ENCODE peak calls at places on chromosomes 3 and 15, in nine cellular contexts. One of them, this sample, is unnamed.

GRCh38 chr15:48963524-48964113 is at the start of gene SHC4:
- DNase-seq in neural progenitor cell: peak
- DNase-seq in fibroblast of lung: peak
- DNase-seq in lung: no peak
- DNase-seq in IMR-90: peak
- DNase-seq in upper lobe of right lung: peak
- DNase-seq in left lung: no peak
- DNase-seq in colonic mucosa: peak
- DNase-seq in endothelial cell of umbilical vein: peak
- DNase-seq in this sample: peak

GRCh38 chr3:37096292-37096691 is 78.1 kb downstream of the LRRFIP2 start:
- DNase-seq in neural progenitor cell: no peak
- DNase-seq in fibroblast of lung: peak
- DNase-seq in lung: no peak
- DNase-seq in IMR-90: peak
- DNase-seq in upper lobe of right lung: no peak
- DNase-seq in left lung: no peak
- DNase-seq in colonic mucosa: no peak
- DNase-seq in endothelial cell of umbilical vein: peak
- DNase-seq in this sample: peak

GRCh38 chr15:39108021-39108420 is 472.9 kb upstream of the THBS1 start:
- DNase-seq in neural progenitor cell: no peak
- DNase-seq in fibroblast of lung: no peak
- DNase-seq in lung: no peak
- DNase-seq in IMR-90: no peak
- DNase-seq in upper lobe of right lung: no peak
- DNase-seq in left lung: no peak
- DNase-seq in colonic mucosa: no peak
- DNase-seq in endothelial cell of umbilical vein: no peak
- DNase-seq in this sample: peak

GRCh38 chr3:134252766-134253165 is 2.1 kb upstream of the RYK start:
- DNase-seq in neural progenitor cell: no peak
- DNase-seq in fibroblast of lung: no peak
- DNase-seq in lung: no peak
- DNase-seq in IMR-90: no peak
- DNase-seq in upper lobe of right lung: no peak
- DNase-seq in left lung: no peak
- DNase-seq in colonic mucosa: no peak
- DNase-seq in endothelial cell of umbilical vein: no peak
- DNase-seq in this sample: no peak

GRCh38 chr3:12769761-12770160 is 10.7 kb upstream of the TMEM40 start:
- DNase-seq in neural progenitor cell: no peak
- DNase-seq in fibroblast of lung: no peak
- DNase-seq in lung: no peak
- DNase-seq in IMR-90: no peak
- DNase-seq in upper lobe of right lung: no peak
- DNase-seq in left lung: no peak
- DNase-seq in colonic mucosa: no peak
- DNase-seq in endothelial cell of umbilical vein: no peak
- DNase-seq in this sample: no peak

GRCh38 chr15:63601026-63601726 is 4.0 kb downstream of the FBXL22 start:
- DNase-seq in neural progenitor cell: peak
- DNase-seq in fibroblast of lung: no peak
- DNase-seq in lung: no peak
- DNase-seq in IMR-90: peak
- DNase-seq in upper lobe of right lung: peak
- DNase-seq in left lung: peak
- DNase-seq in colonic mucosa: peak
- DNase-seq in endothelial cell of umbilical vein: peak
- DNase-seq in this sample: peak

GRCh38 chr3:72490688-72491430 is 357.4 kb downstream of the SHQ1 start:
- DNase-seq in neural progenitor cell: peak
- DNase-seq in fibroblast of lung: no peak
- DNase-seq in lung: no peak
- DNase-seq in IMR-90: no peak
- DNase-seq in upper lobe of right lung: no peak
- DNase-seq in left lung: no peak
- DNase-seq in colonic mucosa: no peak
- DNase-seq in endothelial cell of umbilical vein: no peak
- DNase-seq in this sample: no peak

GRCh38 chr15:92510163-92510882 is 116.6 kb downstream of the ST8SIA2 start:
- DNase-seq in neural progenitor cell: peak
- DNase-seq in fibroblast of lung: no peak
- DNase-seq in lung: no peak
- DNase-seq in IMR-90: no peak
- DNase-seq in upper lobe of right lung: no peak
- DNase-seq in left lung: no peak
- DNase-seq in colonic mucosa: no peak
- DNase-seq in endothelial cell of umbilical vein: no peak
- DNase-seq in this sample: no peak

GRCh38 chr15:89419370-89419984 is 76.9 kb downstream of the RHCG start:
- DNase-seq in neural progenitor cell: peak
- DNase-seq in fibroblast of lung: peak
- DNase-seq in lung: no peak
- DNase-seq in IMR-90: peak
- DNase-seq in upper lobe of right lung: no peak
- DNase-seq in left lung: no peak
- DNase-seq in colonic mucosa: peak
- DNase-seq in endothelial cell of umbilical vein: peak
- DNase-seq in this sample: peak

GRCh38 chr15:48781481-48782081 is 29.3 kb downstream of the CEP152 start:
- DNase-seq in neural progenitor cell: no peak
- DNase-seq in fibroblast of lung: no peak
- DNase-seq in lung: no peak
- DNase-seq in IMR-90: no peak
- DNase-seq in upper lobe of right lung: no peak
- DNase-seq in left lung: no peak
- DNase-seq in colonic mucosa: no peak
- DNase-seq in endothelial cell of umbilical vein: no peak
- DNase-seq in this sample: no peak

GRCh38 chr3:157330206-157330605 is 106.4 kb upstream of the PTX3 start:
- DNase-seq in neural progenitor cell: no peak
- DNase-seq in fibroblast of lung: no peak
- DNase-seq in lung: no peak
- DNase-seq in IMR-90: no peak
- DNase-seq in upper lobe of right lung: no peak
- DNase-seq in left lung: no peak
- DNase-seq in colonic mucosa: no peak
- DNase-seq in endothelial cell of umbilical vein: no peak
- DNase-seq in this sample: peak

GRCh38 chr3:157327837-157328236 is 108.8 kb upstream of the PTX3 start:
- DNase-seq in neural progenitor cell: no peak
- DNase-seq in fibroblast of lung: no peak
- DNase-seq in lung: no peak
- DNase-seq in IMR-90: no peak
- DNase-seq in upper lobe of right lung: no peak
- DNase-seq in left lung: no peak
- DNase-seq in colonic mucosa: no peak
- DNase-seq in endothelial cell of umbilical vein: no peak
- DNase-seq in this sample: no peak

GRCh38 chr3:157329541-157329940 is 107.1 kb upstream of the PTX3 start:
- DNase-seq in neural progenitor cell: no peak
- DNase-seq in fibroblast of lung: no peak
- DNase-seq in lung: no peak
- DNase-seq in IMR-90: no peak
- DNase-seq in upper lobe of right lung: no peak
- DNase-seq in left lung: no peak
- DNase-seq in colonic mucosa: no peak
- DNase-seq in endothelial cell of umbilical vein: no peak
- DNase-seq in this sample: peak

DNA sequence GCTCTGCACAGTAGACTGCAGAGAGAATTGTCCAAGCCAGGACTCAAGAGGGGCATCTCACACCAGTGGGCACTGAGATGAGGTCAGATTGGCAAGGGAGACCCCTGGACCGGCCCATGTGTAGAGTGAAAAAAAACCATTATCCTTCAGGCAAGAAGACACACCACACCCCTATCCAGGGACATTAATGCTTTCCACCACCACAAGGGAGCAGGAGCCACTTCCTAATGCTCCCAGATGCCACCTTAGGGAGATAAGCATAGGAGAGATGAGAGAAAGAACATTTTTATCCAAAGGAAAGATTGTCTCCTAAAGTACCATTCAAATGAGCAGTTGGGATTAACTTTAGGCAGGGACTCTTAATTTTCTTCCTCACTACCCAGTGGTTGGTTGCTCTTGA is 109.6 kb upstream of the PTX3 start:
- DNase-seq in neural progenitor cell: no peak
- DNase-seq in fibroblast of lung: no peak
- DNase-seq in lung: no peak
- DNase-seq in IMR-90: no peak
- DNase-seq in upper lobe of right lung: no peak
- DNase-seq in left lung: no peak
- DNase-seq in colonic mucosa: no peak
- DNase-seq in endothelial cell of umbilical vein: no peak
- DNase-seq in this sample: no peak
- H3K4me3 ChIP-seq in neural progenitor cell: no peak
- H3K4me3 ChIP-seq in fibroblast of lung: no peak
- H3K4me3 ChIP-seq in lung: no peak
- H3K4me3 ChIP-seq in IMR-90: no peak
- H3K4me3 ChIP-seq in upper lobe of right lung: no peak
- H3K4me3 ChIP-seq in left lung: no peak
- H3K4me3 ChIP-seq in colonic mucosa: no peak
- H3K4me3 ChIP-seq in endothelial cell of umbilical vein: no peak
- H3K4me3 ChIP-seq in this sample: no peak

DNA sequence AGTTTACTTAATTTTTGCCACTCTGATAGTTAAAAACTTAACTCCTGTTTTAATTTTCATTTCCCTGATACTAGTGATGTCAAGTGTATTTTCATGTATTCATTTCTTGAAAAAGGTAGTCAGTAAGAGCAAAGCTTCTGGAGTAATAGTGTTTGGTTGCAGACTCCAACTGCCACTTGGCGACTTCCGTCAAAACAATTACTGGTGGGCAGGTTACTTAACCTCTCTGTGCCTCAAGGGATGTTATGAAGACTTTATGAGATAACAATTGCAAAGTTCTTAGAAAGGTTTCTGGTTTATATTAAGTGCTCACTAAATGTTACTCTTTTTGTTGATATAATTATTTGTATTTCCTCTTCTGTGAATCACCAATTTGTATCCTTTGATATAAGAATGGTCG is 129.7 kb downstream of the NFKBIZ start:
- DNase-seq in neural progenitor cell: no peak
- DNase-seq in fibroblast of lung: no peak
- DNase-seq in lung: no peak
- DNase-seq in IMR-90: no peak
- DNase-seq in upper lobe of right lung: no peak
- DNase-seq in left lung: no peak
- DNase-seq in colonic mucosa: no peak
- DNase-seq in endothelial cell of umbilical vein: no peak
- DNase-seq in this sample: no peak
- TF ChIP-seq CTCF in neural progenitor cell: no peak
- TF ChIP-seq CTCF in fibroblast of lung: no peak
- TF ChIP-seq CTCF in lung: no peak
- TF ChIP-seq CTCF in IMR-90: no peak
- TF ChIP-seq CTCF in upper lobe of right lung: no peak
- TF ChIP-seq CTCF in left lung: no peak
- TF ChIP-seq CTCF in colonic mucosa: no peak
- TF ChIP-seq CTCF in endothelial cell of umbilical vein: no peak
- TF ChIP-seq CTCF in this sample: no peak

GRCh38 chr3:142448424-142448823 is 587 bp upstream of the XRN1 start:
- DNase-seq in neural progenitor cell: no peak
- DNase-seq in fibroblast of lung: no peak
- DNase-seq in lung: no peak
- DNase-seq in IMR-90: peak
- DNase-seq in upper lobe of right lung: no peak
- DNase-seq in left lung: no peak
- DNase-seq in colonic mucosa: no peak
- DNase-seq in endothelial cell of umbilical vein: no peak
- DNase-seq in this sample: no peak

GRCh38 chr3:142447308-142447851 is 457 bp downstream of the XRN1 start:
- DNase-seq in neural progenitor cell: peak
- DNase-seq in fibroblast of lung: peak
- DNase-seq in lung: peak
- DNase-seq in IMR-90: peak
- DNase-seq in upper lobe of right lung: peak
- DNase-seq in left lung: peak
- DNase-seq in colonic mucosa: peak
- DNase-seq in endothelial cell of umbilical vein: peak
- DNase-seq in this sample: peak

GRCh38 chr3:142447852-142448315 is at the start of gene XRN1:
- DNase-seq in neural progenitor cell: peak
- DNase-seq in fibroblast of lung: peak
- DNase-seq in lung: peak
- DNase-seq in IMR-90: peak
- DNase-seq in upper lobe of right lung: peak
- DNase-seq in left lung: peak
- DNase-seq in colonic mucosa: peak
- DNase-seq in endothelial cell of umbilical vein: peak
- DNase-seq in this sample: peak

GRCh38 chr3:142450881-142451280 is 3.0 kb upstream of the XRN1 start:
- DNase-seq in neural progenitor cell: no peak
- DNase-seq in fibroblast of lung: no peak
- DNase-seq in lung: no peak
- DNase-seq in IMR-90: no peak
- DNase-seq in upper lobe of right lung: no peak
- DNase-seq in left lung: no peak
- DNase-seq in colonic mucosa: no peak
- DNase-seq in endothelial cell of umbilical vein: no peak
- DNase-seq in this sample: no peak

DNA sequence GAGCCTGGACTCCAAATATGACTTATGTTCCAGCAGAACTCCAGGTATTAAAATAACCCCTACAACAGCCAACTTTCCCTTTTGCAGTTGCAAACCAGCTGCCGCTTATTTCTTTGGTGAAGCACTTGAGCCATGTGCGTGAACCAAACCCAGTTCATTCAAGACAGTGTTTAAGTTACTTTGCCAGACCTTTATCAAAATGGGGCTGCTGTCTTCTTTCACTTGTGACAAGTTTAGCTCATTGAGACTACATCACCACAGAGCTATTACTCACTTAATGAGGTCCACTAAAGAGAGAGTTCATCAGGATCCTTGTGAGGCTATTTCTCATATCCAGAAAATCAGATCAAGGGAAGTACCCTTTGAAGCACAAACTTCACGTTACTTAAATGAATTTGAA is 2.4 kb upstream of the XRN1 start:
- DNase-seq in neural progenitor cell: no peak
- DNase-seq in fibroblast of lung: no peak
- DNase-seq in lung: no peak
- DNase-seq in IMR-90: no peak
- DNase-seq in upper lobe of right lung: no peak
- DNase-seq in left lung: no peak
- DNase-seq in colonic mucosa: no peak
- DNase-seq in endothelial cell of umbilical vein: no peak
- DNase-seq in this sample: peak
- H3K4me3 ChIP-seq in neural progenitor cell: no peak
- H3K4me3 ChIP-seq in fibroblast of lung: no peak
- H3K4me3 ChIP-seq in lung: no peak
- H3K4me3 ChIP-seq in IMR-90: no peak
- H3K4me3 ChIP-seq in upper lobe of right lung: no peak
- H3K4me3 ChIP-seq in left lung: no peak
- H3K4me3 ChIP-seq in colonic mucosa: no peak
- H3K4me3 ChIP-seq in endothelial cell of umbilical vein: no peak
- H3K4me3 ChIP-seq in this sample: no peak

DNA sequence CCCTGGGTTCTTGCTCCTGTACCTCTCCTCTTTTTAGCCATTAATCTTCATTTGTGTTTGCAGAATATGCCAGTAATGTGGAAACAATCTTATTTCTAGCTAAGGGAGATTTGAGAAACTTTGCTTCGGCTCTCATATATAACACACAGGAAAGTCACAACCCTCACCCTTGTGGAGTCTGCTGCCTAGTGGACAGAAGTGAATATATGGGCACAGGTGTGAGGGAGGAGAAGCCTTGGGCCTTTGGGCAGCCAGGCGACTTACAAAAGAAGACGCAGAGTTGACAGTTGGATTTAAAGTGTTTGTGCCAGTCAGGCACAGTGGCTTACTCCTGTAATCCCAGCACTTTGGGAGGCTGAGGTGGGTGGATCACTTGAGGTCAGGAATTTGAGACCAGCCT is 181.8 kb upstream of the TBL1XR1 start:
- DNase-seq in neural progenitor cell: no peak
- DNase-seq in fibroblast of lung: no peak
- DNase-seq in lung: no peak
- DNase-seq in IMR-90: no peak
- DNase-seq in upper lobe of right lung: no peak
- DNase-seq in left lung: no peak
- DNase-seq in colonic mucosa: no peak
- DNase-seq in endothelial cell of umbilical vein: no peak
- DNase-seq in this sample: no peak
- TF ChIP-seq CTCF in neural progenitor cell: no peak
- TF ChIP-seq CTCF in fibroblast of lung: no peak
- TF ChIP-seq CTCF in lung: no peak
- TF ChIP-seq CTCF in IMR-90: no peak
- TF ChIP-seq CTCF in upper lobe of right lung: no peak
- TF ChIP-seq CTCF in left lung: no peak
- TF ChIP-seq CTCF in colonic mucosa: no peak
- TF ChIP-seq CTCF in endothelial cell of umbilical vein: no peak
- TF ChIP-seq CTCF in this sample: no peak

This sample was measured in fibroblast of the aortic adventitia.